ENCODE peak calls at places on chromosome 18, in seven cellular contexts. One of them, this sample, is unnamed.

GRCh38 chr18:74840492-74841167 is 243.0 kb downstream of the ZNF407 start:
- DNase-seq in psoas muscle: no peak
- DNase-seq in posterior cingulate gyrus: no peak
- DNase-seq in T-helper 2 cell: no peak
- DNase-seq in GM23338: no peak
- DNase-seq in right lobe of liver: no peak
- DNase-seq in endothelial cell: no peak
- DNase-seq in this sample: no peak

GRCh38 chr18:79849328-79850207 is 51.8 kb downstream of the KCNG2 start:
- DNase-seq in psoas muscle: no peak
- DNase-seq in posterior cingulate gyrus: no peak
- DNase-seq in T-helper 2 cell: no peak
- DNase-seq in GM23338: no peak
- DNase-seq in right lobe of liver: peak; percentile 40
- DNase-seq in endothelial cell: no peak
- DNase-seq in this sample: no peak

GRCh38 chr18:70698574-70698973 is 409.7 kb downstream of the SOCS6 start:
- DNase-seq in psoas muscle: no peak
- DNase-seq in posterior cingulate gyrus: no peak
- DNase-seq in T-helper 2 cell: no peak
- DNase-seq in GM23338: no peak
- DNase-seq in right lobe of liver: no peak
- DNase-seq in endothelial cell: no peak
- DNase-seq in this sample: no peak

GRCh38 chr18:75644871-75645270 is 217.4 kb upstream of the SMIM21 start:
- DNase-seq in psoas muscle: no peak
- DNase-seq in posterior cingulate gyrus: no peak
- DNase-seq in T-helper 2 cell: no peak
- DNase-seq in GM23338: no peak
- DNase-seq in right lobe of liver: no peak
- DNase-seq in endothelial cell: no peak
- DNase-seq in this sample: no peak

GRCh38 chr18:23337599-23338444 is 115.3 kb upstream of the RIOK3 start:
- DNase-seq in psoas muscle: no peak
- DNase-seq in posterior cingulate gyrus: no peak
- DNase-seq in T-helper 2 cell: no peak
- DNase-seq in GM23338: peak; percentile 75
- DNase-seq in right lobe of liver: no peak
- DNase-seq in endothelial cell: no peak
- DNase-seq in this sample: no peak

GRCh38 chr18:23716516-23716915 is 27.3 kb downstream of the LAMA3 start:
- DNase-seq in psoas muscle: no peak
- DNase-seq in posterior cingulate gyrus: peak; percentile 47
- DNase-seq in T-helper 2 cell: no peak
- DNase-seq in GM23338: peak; percentile 43
- DNase-seq in right lobe of liver: no peak
- DNase-seq in endothelial cell: no peak
- DNase-seq in this sample: no peak

GRCh38 chr18:67199993-67200617 is 316.4 kb downstream of the DSEL start:
- DNase-seq in psoas muscle: no peak
- DNase-seq in posterior cingulate gyrus: no peak
- DNase-seq in T-helper 2 cell: no peak
- DNase-seq in GM23338: peak; percentile 69
- DNase-seq in right lobe of liver: no peak
- DNase-seq in endothelial cell: no peak
- DNase-seq in this sample: no peak

GRCh38 chr18:11849845-11850747 is 1.1 kb upstream of the CHMP1B start:
- DNase-seq in psoas muscle: peak; percentile 89
- DNase-seq in posterior cingulate gyrus: peak; percentile 43
- DNase-seq in T-helper 2 cell: peak; percentile 62
- DNase-seq in GM23338: peak; percentile 54
- DNase-seq in right lobe of liver: peak; percentile 79
- DNase-seq in endothelial cell: no peak
- DNase-seq in this sample: peak; percentile 62

GRCh38 chr18:35513181-35513932 is 15.6 kb upstream of the INO80C start:
- DNase-seq in psoas muscle: peak; percentile 74
- DNase-seq in posterior cingulate gyrus: no peak
- DNase-seq in T-helper 2 cell: no peak
- DNase-seq in GM23338: peak; percentile 34
- DNase-seq in right lobe of liver: no peak
- DNase-seq in endothelial cell: no peak
- DNase-seq in this sample: peak; percentile 56

GRCh38 chr18:7812431-7813063 is 245.4 kb downstream of the PTPRM start:
- DNase-seq in psoas muscle: no peak
- DNase-seq in posterior cingulate gyrus: no peak
- DNase-seq in T-helper 2 cell: no peak
- DNase-seq in GM23338: no peak
- DNase-seq in right lobe of liver: no peak
- DNase-seq in endothelial cell: no peak
- DNase-seq in this sample: no peak

GRCh38 chr18:27996792-27997191 is 180.1 kb downstream of the CDH2 start:
- DNase-seq in psoas muscle: no peak
- DNase-seq in posterior cingulate gyrus: no peak
- DNase-seq in T-helper 2 cell: no peak
- DNase-seq in GM23338: no peak
- DNase-seq in right lobe of liver: no peak
- DNase-seq in endothelial cell: no peak
- DNase-seq in this sample: no peak

GRCh38 chr18:77210249-77210648 is 39.4 kb upstream of the GALR1 start:
- DNase-seq in psoas muscle: no peak
- DNase-seq in posterior cingulate gyrus: no peak
- DNase-seq in T-helper 2 cell: no peak
- DNase-seq in GM23338: no peak
- DNase-seq in right lobe of liver: no peak
- DNase-seq in endothelial cell: no peak
- DNase-seq in this sample: no peak

GRCh38 chr18:13797157-13797611 is 26.8 kb upstream of the MC5R start:
- DNase-seq in psoas muscle: no peak
- DNase-seq in posterior cingulate gyrus: no peak
- DNase-seq in T-helper 2 cell: no peak
- DNase-seq in GM23338: no peak
- DNase-seq in right lobe of liver: no peak
- DNase-seq in endothelial cell: no peak
- DNase-seq in this sample: no peak

GRCh38 chr18:59272971-59273935 is at the start of gene RAX:
- DNase-seq in psoas muscle: no peak
- DNase-seq in posterior cingulate gyrus: no peak
- DNase-seq in T-helper 2 cell: no peak
- DNase-seq in GM23338: peak; percentile 95
- DNase-seq in right lobe of liver: no peak
- DNase-seq in endothelial cell: peak; percentile 75
- DNase-seq in this sample: peak; percentile 27

GRCh38 chr18:11506871-11507270 is 102.5 kb upstream of the SLC35G4 start:
- DNase-seq in psoas muscle: no peak
- DNase-seq in posterior cingulate gyrus: no peak
- DNase-seq in T-helper 2 cell: no peak
- DNase-seq in GM23338: no peak
- DNase-seq in right lobe of liver: no peak
- DNase-seq in endothelial cell: no peak
- DNase-seq in this sample: no peak

GRCh38 chr18:2978626-2979025 is 34.3 kb downstream of the LPIN2 start:
- DNase-seq in psoas muscle: no peak
- DNase-seq in posterior cingulate gyrus: no peak
- DNase-seq in T-helper 2 cell: peak; percentile 19
- DNase-seq in GM23338: no peak
- DNase-seq in right lobe of liver: no peak
- DNase-seq in endothelial cell: no peak
- DNase-seq in this sample: no peak

GRCh38 chr18:10261315-10262276 is 192.8 kb upstream of the APCDD1 start:
- DNase-seq in psoas muscle: no peak
- DNase-seq in posterior cingulate gyrus: no peak
- DNase-seq in T-helper 2 cell: no peak
- DNase-seq in GM23338: no peak
- DNase-seq in right lobe of liver: no peak
- DNase-seq in endothelial cell: no peak
- DNase-seq in this sample: no peak

GRCh38 chr18:27778441-27778840 is 398.5 kb downstream of the CDH2 start:
- DNase-seq in psoas muscle: no peak
- DNase-seq in posterior cingulate gyrus: no peak
- DNase-seq in T-helper 2 cell: no peak
- DNase-seq in GM23338: peak; percentile 52
- DNase-seq in right lobe of liver: no peak
- DNase-seq in endothelial cell: no peak
- DNase-seq in this sample: no peak

GRCh38 chr18:50928551-50928950 is 39.3 kb upstream of the ELAC1 start:
- DNase-seq in psoas muscle: no peak
- DNase-seq in posterior cingulate gyrus: no peak
- DNase-seq in T-helper 2 cell: no peak
- DNase-seq in GM23338: no peak
- DNase-seq in right lobe of liver: no peak
- DNase-seq in endothelial cell: no peak
- DNase-seq in this sample: no peak

GRCh38 chr18:55076643-55077218 is 117.5 kb upstream of the CCDC68 start:
- DNase-seq in psoas muscle: no peak
- DNase-seq in posterior cingulate gyrus: no peak
- DNase-seq in T-helper 2 cell: no peak
- DNase-seq in GM23338: no peak
- DNase-seq in right lobe of liver: no peak
- DNase-seq in endothelial cell: no peak
- DNase-seq in this sample: no peak

GRCh38 chr18:48850891-48851302 is 99.9 kb downstream of the SMAD7 start:
- DNase-seq in psoas muscle: no peak
- DNase-seq in posterior cingulate gyrus: no peak
- DNase-seq in T-helper 2 cell: no peak
- DNase-seq in GM23338: no peak
- DNase-seq in right lobe of liver: no peak
- DNase-seq in endothelial cell: no peak
- DNase-seq in this sample: no peak

GRCh38 chr18:26981373-26982082 is 116.0 kb upstream of the AQP4 start:
- DNase-seq in psoas muscle: no peak
- DNase-seq in posterior cingulate gyrus: no peak
- DNase-seq in T-helper 2 cell: no peak
- DNase-seq in GM23338: no peak
- DNase-seq in right lobe of liver: no peak
- DNase-seq in endothelial cell: no peak
- DNase-seq in this sample: no peak

GRCh38 chr18:12233378-12233777 is 20.8 kb upstream of the CIDEA start:
- DNase-seq in psoas muscle: no peak
- DNase-seq in posterior cingulate gyrus: no peak
- DNase-seq in T-helper 2 cell: no peak
- DNase-seq in GM23338: no peak
- DNase-seq in right lobe of liver: no peak
- DNase-seq in endothelial cell: no peak
- DNase-seq in this sample: no peak

GRCh38 chr18:2173464-2173863 is 397.8 kb downstream of the METTL4 start:
- DNase-seq in psoas muscle: no peak
- DNase-seq in posterior cingulate gyrus: no peak
- DNase-seq in T-helper 2 cell: no peak
- DNase-seq in GM23338: peak; percentile 2
- DNase-seq in right lobe of liver: no peak
- DNase-seq in endothelial cell: no peak
- DNase-seq in this sample: no peak

GRCh38 chr18:8929381-8929780 is 173.1 kb upstream of the NDUFV2 start:
- DNase-seq in psoas muscle: no peak
- DNase-seq in posterior cingulate gyrus: no peak
- DNase-seq in T-helper 2 cell: no peak
- DNase-seq in GM23338: no peak
- DNase-seq in right lobe of liver: no peak
- DNase-seq in endothelial cell: no peak
- DNase-seq in this sample: no peak

GRCh38 chr18:40692871-40693270 is 1262.2 kb upstream of the PIK3C3 start:
- DNase-seq in psoas muscle: no peak
- DNase-seq in posterior cingulate gyrus: no peak
- DNase-seq in T-helper 2 cell: no peak
- DNase-seq in GM23338: no peak
- DNase-seq in right lobe of liver: no peak
- DNase-seq in endothelial cell: no peak
- DNase-seq in this sample: no peak

GRCh38 chr18:62999392-62999791 is 284.1 kb downstream of the PHLPP1 start:
- DNase-seq in psoas muscle: peak; percentile 81
- DNase-seq in posterior cingulate gyrus: no peak
- DNase-seq in T-helper 2 cell: no peak
- DNase-seq in GM23338: no peak
- DNase-seq in right lobe of liver: peak; percentile 83
- DNase-seq in endothelial cell: no peak
- DNase-seq in this sample: peak; percentile 68

GRCh38 chr18:23283933-23284430 is 148.7 kb downstream of the CABLES1 start:
- DNase-seq in psoas muscle: no peak
- DNase-seq in posterior cingulate gyrus: no peak
- DNase-seq in T-helper 2 cell: no peak
- DNase-seq in GM23338: peak; percentile 97
- DNase-seq in right lobe of liver: no peak
- DNase-seq in endothelial cell: no peak
- DNase-seq in this sample: no peak

GRCh38 chr18:52339891-52340371 is at the start of gene DCC:
- DNase-seq in psoas muscle: no peak
- DNase-seq in posterior cingulate gyrus: peak; percentile 53
- DNase-seq in T-helper 2 cell: no peak
- DNase-seq in GM23338: peak; percentile 82
- DNase-seq in right lobe of liver: no peak
- DNase-seq in endothelial cell: peak; percentile 67
- DNase-seq in this sample: peak; percentile 59

GRCh38 chr18:34976899-34977786 is 64.1 kb upstream of the MAPRE2 start:
- DNase-seq in psoas muscle: peak; percentile 92
- DNase-seq in posterior cingulate gyrus: peak; percentile 82
- DNase-seq in T-helper 2 cell: peak; percentile 57
- DNase-seq in GM23338: peak; percentile 92
- DNase-seq in right lobe of liver: peak; percentile 93
- DNase-seq in endothelial cell: peak; percentile 71
- DNase-seq in this sample: peak; percentile 91

GRCh38 chr18:10290244-10291240 is 163.9 kb upstream of the APCDD1 start:
- DNase-seq in psoas muscle: no peak
- DNase-seq in posterior cingulate gyrus: no peak
- DNase-seq in T-helper 2 cell: no peak
- DNase-seq in GM23338: no peak
- DNase-seq in right lobe of liver: no peak
- DNase-seq in endothelial cell: no peak
- DNase-seq in this sample: no peak

This sample was measured in body of pancreas.